ENCODE peak calls at places on chromosomes 12 and 14, in five cellular contexts. G is fibroblast of lung, O is colonic mucosa, N is T-helper 1 cell, F is neuronal stem cell. Y is an unnamed sample.

GRCh38 chr14:99234366-99234765 is 37.6 kb downstream of the BCL11B start:
- DNase-seq in G (no peak), O (no peak), N (no peak), F (no peak), Y (no peak)

GRCh38 chr12:119222222-119222951 is 43.7 kb downstream of the HSPB8 start:
- DNase-seq in G (no peak), O (no peak), N (no peak), F (no peak), Y (no peak)

GRCh38 chr14:81400852-81401251 is 728 bp upstream of the STON2 start:
- DNase-seq in G (peak; percentile 99), O (peak; percentile 70), N (no peak), F (no peak), Y (no peak)

GRCh38 chr12:80192087-80192486 is 92.8 kb downstream of the OTOGL start:
- DNase-seq in G (no peak), O (no peak), N (no peak), F (no peak), Y (no peak)

GRCh38 chr12:122888232-122888752 is 7.6 kb downstream of the VPS37B start:
- DNase-seq in G (peak; percentile 82), O (peak; percentile 74), N (peak; percentile 69), F (no peak), Y (no peak)

GRCh38 chr12:74889563-74890236 is 319.9 kb downstream of the KCNC2 start:
- DNase-seq in G (peak; percentile 75), O (no peak), N (no peak), F (no peak), Y (no peak)

GRCh38 chr12:34289431-34290190 is 267.3 kb downstream of the ALG10 start:
- DNase-seq in G (no peak), O (no peak), N (no peak), F (no peak), Y (no peak)

GRCh38 chr12:110639336-110640178 is 25.6 kb downstream of the TCTN1 start:
- DNase-seq in G (peak; percentile 88), O (no peak), N (no peak), F (no peak), Y (no peak)

GRCh38 chr14:96221109-96221650 is 16.5 kb downstream of the BDKRB2 start:
- DNase-seq in G (no peak), O (no peak), N (no peak), F (no peak), Y (no peak)

Y was measured in substantia nigra.